ENCODE peak calls at places on chromosomes 1 and 21, in six cellular contexts. N is GM12878, T is fibroblast of lung, L is HFF-Myc, S is A549, X is BJ. V is an unnamed sample.

GRCh38 chr1:154972517-154973343 is 1.8 kb upstream of the CKS1B start:
- DNase-seq in N (no peak), T (peak), L (peak), S (peak), X (peak), V (no peak)

GRCh38 chr1:11728126-11728806 is 7.7 kb upstream of the AGTRAP start:
- DNase-seq in N (no peak), T (no peak), L (no peak), S (no peak), X (no peak), V (no peak)

GRCh38 chr1:156926175-156926574 is 5.7 kb downstream of the LRRC71 start:
- DNase-seq in N (no peak), T (peak), L (peak), S (peak), X (peak), V (peak)

GRCh38 chr1:28902738-28903137 is 11.6 kb upstream of the EPB41 start:
- DNase-seq in N (no peak), T (no peak), L (no peak), S (no peak), X (no peak), V (no peak)

GRCh38 chr1:47867447-47868347 is 129.5 kb downstream of the TRABD2B start:
- DNase-seq in N (no peak), T (no peak), L (no peak), S (no peak), X (no peak), V (no peak)

GRCh38 chr1:16900771-16901170 is 5.0 kb downstream of the RNU1-2 start:
- DNase-seq in N (no peak), T (no peak), L (no peak), S (no peak), X (no peak), V (no peak)

GRCh38 chr1:153542956-153543737 is 2.4 kb upstream of the S100A5 start:
- DNase-seq in N (no peak), T (no peak), L (no peak), S (no peak), X (no peak), V (no peak)

GRCh38 chr1:97307151-97307550 is 585.6 kb downstream of the PTBP2 start:
- DNase-seq in N (no peak), T (no peak), L (no peak), S (no peak), X (no peak), V (no peak)

GRCh38 chr1:201423655-201424610 is 2.4 kb upstream of the TNNI1 start:
- DNase-seq in N (no peak), T (no peak), L (no peak), S (no peak), X (no peak), V (no peak)

GRCh38 chr1:115337276-115337632 is 795 bp downstream of the NGF start:
- DNase-seq in N (no peak), T (no peak), L (no peak), S (no peak), X (no peak), V (no peak)

GRCh38 chr1:234912541-234913312 is 215.9 kb downstream of the TOMM20 start:
- DNase-seq in N (no peak), T (no peak), L (no peak), S (no peak), X (no peak), V (no peak)

GRCh38 chr1:18922319-18922726 is 20.0 kb upstream of the ALDH4A1 start:
- DNase-seq in N (no peak), T (peak), L (no peak), S (peak), X (peak), V (no peak)

GRCh38 chr1:238061967-238062613 is 171.4 kb upstream of the ZP4 start:
- DNase-seq in N (no peak), T (peak), L (no peak), S (no peak), X (no peak), V (peak)

GRCh38 chr1:53195211-53195909 is 1.3 kb upstream of the CPT2 start:
- DNase-seq in N (no peak), T (no peak), L (no peak), S (no peak), X (no peak), V (no peak)

GRCh38 chr1:91670781-91671180 is 170.1 kb downstream of the CDC7 start:
- DNase-seq in N (no peak), T (no peak), L (no peak), S (no peak), X (no peak), V (no peak)

GRCh38 chr1:46394108-46394871 is at the start of gene FAAH:
- DNase-seq in N (no peak), T (peak), L (no peak), S (no peak), X (no peak), V (no peak)

GRCh38 chr1:27660300-27660837 is 11.6 kb downstream of the IFI6 start:
- DNase-seq in N (no peak), T (no peak), L (no peak), S (no peak), X (no peak), V (peak)

GRCh38 chr1:20150969-20151368 is 11.8 kb downstream of the PLA2G2F start:
- DNase-seq in N (no peak), T (no peak), L (no peak), S (no peak), X (no peak), V (no peak)

GRCh38 chr1:225451340-225451739 is 23.5 kb upstream of the LBR start:
- DNase-seq in N (no peak), T (no peak), L (no peak), S (no peak), X (no peak), V (no peak)

GRCh38 chr21:45574081-45574501 is 31.9 kb upstream of the SLC19A1 start:
- DNase-seq in N (no peak), T (no peak), L (no peak), S (no peak), X (no peak), V (no peak)

GRCh38 chr21:45278156-45278911 is 9.4 kb downstream of the POFUT2 start:
- DNase-seq in N (no peak), T (no peak), L (no peak), S (no peak), X (no peak), V (no peak)

GRCh38 chr1:21813542-21813941 is 1.5 kb downstream of the LDLRAD2 start:
- DNase-seq in N (no peak), T (no peak), L (no peak), S (no peak), X (no peak), V (no peak)

GRCh38 chr1:152448095-152448494 is 34.0 kb upstream of the CRNN start:
- DNase-seq in N (no peak), T (no peak), L (no peak), S (no peak), X (no peak), V (no peak)

GRCh38 chr1:152449661-152450060 is 35.6 kb upstream of the CRNN start:
- DNase-seq in N (no peak), T (no peak), L (no peak), S (no peak), X (no peak), V (no peak)

GRCh38 chr1:152448496-152448895 is 34.4 kb upstream of the CRNN start:
- DNase-seq in N (no peak), T (no peak), L (no peak), S (no peak), X (no peak), V (no peak)

GRCh38 chr1:152447484-152447883 is 33.4 kb upstream of the CRNN start:
- DNase-seq in N (no peak), T (no peak), L (no peak), S (no peak), X (no peak), V (no peak)

GRCh38 chr1:152451254-152451653 is 37.2 kb upstream of the CRNN start:
- DNase-seq in N (no peak), T (no peak), L (no peak), S (no peak), X (no peak), V (no peak)
- TF ChIP-seq CTCF in N (no peak), T (no peak), L (no peak), S (no peak), X (peak), V (no peak)

DNA sequence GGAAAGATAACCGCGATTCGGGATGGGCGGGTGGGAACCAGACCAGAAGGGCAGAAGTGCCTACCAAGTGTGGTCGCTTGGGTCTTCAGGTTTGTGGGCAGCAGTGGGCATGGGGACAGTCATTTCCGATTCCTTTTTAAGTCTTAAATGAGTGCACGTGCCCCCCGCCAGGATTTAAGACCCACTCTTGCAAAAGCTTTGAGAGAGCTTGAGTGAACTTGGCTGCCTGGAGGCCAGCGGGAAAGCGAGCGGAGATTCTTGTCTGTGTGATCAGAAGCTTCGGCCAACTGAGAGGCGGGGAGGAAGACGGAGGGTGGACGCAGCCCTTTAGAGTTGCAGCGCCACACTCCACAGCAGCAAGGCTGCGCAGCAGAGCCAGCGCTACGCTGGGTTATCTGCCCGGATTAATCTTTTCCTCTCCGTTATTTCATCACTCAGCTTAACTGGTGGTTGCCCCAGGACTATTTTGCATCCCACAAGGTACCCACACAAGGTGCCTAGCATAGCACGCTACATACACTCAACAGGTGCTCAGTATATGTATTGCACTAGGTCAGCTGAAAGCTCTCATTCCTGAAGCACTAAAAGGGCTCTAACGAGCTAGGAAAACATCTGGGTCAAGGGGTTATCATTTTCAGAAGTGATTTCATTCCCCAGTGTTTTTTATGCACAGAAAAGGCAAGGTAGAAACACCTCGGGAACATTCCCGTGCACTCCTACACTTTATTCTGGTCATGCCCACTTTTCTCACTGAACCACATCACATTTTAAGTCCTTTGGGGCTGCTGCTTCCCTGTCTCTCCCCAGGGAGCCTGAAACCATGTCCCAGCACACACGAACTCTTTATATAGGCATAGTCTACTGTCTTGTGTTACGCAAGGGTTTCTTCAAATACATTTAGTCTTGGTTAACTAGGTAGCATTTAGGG is 1.5 kb upstream of the BATF3 start:
- DNase-seq in N (no peak), T (peak), L (no peak), S (peak), X (no peak), V (peak)
- H3K4me3 ChIP-seq in N (peak), T (peak), L (peak), S (peak), X (peak), V (peak)

GRCh38 chr1:58657082-58657481 is 42.8 kb downstream of the MYSM1 start:
- DNase-seq in N (no peak), T (no peak), L (no peak), S (no peak), X (no peak), V (no peak)

GRCh38 chr1:58659516-58659915 is 40.3 kb downstream of the MYSM1 start:
- DNase-seq in N (no peak), T (no peak), L (no peak), S (no peak), X (no peak), V (no peak)

GRCh38 chr1:58664881-58665280 is 35.0 kb downstream of the MYSM1 start:
- DNase-seq in N (no peak), T (no peak), L (no peak), S (no peak), X (no peak), V (no peak)

GRCh38 chr1:58654322-58654721 is 45.5 kb downstream of the MYSM1 start:
- DNase-seq in N (no peak), T (no peak), L (no peak), S (no peak), X (no peak), V (no peak)

GRCh38 chr1:58660105-58660504 is 39.8 kb downstream of the MYSM1 start:
- DNase-seq in N (no peak), T (no peak), L (no peak), S (peak), X (no peak), V (no peak)
- TF ChIP-seq CTCF in N (no peak), T (no peak), L (no peak), S (no peak), X (no peak), V (no peak)

GRCh38 chr1:152044386-152044785 is 7.6 kb upstream of the S100A11 start:
- DNase-seq in N (no peak), T (no peak), L (no peak), S (no peak), X (no peak), V (no peak)
- H3K4me3 ChIP-seq in N (no peak), T (no peak), L (no peak), S (no peak), X (no peak), V (no peak)

GRCh38 chr1:240363315-240363714 is 248.6 kb downstream of the GREM2 start:
- DNase-seq in N (no peak), T (no peak), L (no peak), S (no peak), X (no peak), V (no peak)
- TF ChIP-seq CTCF in N (no peak), T (no peak), L (no peak), S (no peak), X (no peak), V (no peak)

DNA sequence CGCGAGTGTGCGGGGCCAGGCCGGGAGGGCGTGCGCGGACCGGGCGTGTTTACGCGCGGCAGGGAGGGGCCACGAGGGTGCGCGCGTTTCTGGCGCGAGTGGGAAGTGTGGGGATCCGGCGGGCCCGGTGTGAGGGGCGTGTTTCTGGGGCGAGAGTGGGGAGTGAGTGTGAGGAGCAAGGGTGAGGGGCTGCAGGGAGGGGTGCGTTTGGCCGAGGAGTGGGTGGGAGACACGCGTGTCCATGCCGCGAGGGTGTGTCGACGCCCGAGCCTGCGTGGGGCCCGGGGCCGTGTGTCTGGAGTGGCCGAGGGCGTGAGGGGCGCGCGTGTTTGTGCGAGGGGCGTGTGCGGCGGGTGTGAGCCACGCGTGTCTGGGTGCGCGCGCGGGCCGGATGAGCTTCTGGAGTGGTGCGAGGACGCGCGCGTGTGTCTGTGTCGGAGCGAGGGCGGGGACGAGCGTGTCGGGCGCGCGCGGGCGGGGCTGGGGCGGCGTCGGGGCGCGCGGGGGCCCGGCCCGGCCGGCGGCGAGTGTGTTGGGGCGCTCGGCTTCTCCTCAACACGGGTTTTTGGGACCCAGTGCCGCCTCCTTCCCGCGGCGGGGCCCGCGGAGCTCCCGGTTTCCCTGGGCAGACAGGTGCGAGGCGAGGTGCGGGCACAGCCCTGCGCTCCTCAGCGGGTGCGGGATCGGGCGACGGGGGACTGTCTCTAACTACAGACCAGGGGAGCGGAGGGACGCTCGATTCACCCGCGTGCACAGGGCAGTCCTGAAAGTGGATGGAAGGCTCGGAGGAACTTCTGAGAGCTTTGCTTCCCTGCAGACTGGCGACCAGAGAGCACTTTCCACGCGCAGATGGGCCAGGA is 65.8 kb upstream of the VAMP3 start:
- DNase-seq in N (no peak), T (no peak), L (no peak), S (no peak), X (no peak), V (no peak)
- H3K4me3 ChIP-seq in N (no peak), T (no peak), L (no peak), S (peak), X (peak), V (no peak)